ENCODE peak calls at places on chromosomes 2 and 18, in ten cellular contexts. G is CD4-positive, alpha-beta memory T cell; H is kidney tubule cell; J is ovary; Z is sciatic nerve; L is hypothalamus; U is BJ; A is T-helper 2 cell; C is posterior cingulate gyrus; F is NCI-H774. D is an unnamed sample.
A peak's percentile ranks its signal among the peaks of the same experiment; 100 is the strongest.

GRCh38 chr18:74367905-74368304 is 52.3 kb downstream of the C18orf63 start:
- DNase-seq in H (no peak), L (no peak), Z (no peak), U (no peak), F (no peak), C (no peak), A (no peak), G (no peak), J (no peak), D (no peak)

GRCh38 chr18:55268146-55268545 is 308.9 kb upstream of the CCDC68 start:
- DNase-seq in C (no peak), J (no peak), U (no peak), A (peak; percentile 41), Z (no peak), H (peak; percentile 66), F (no peak), G (no peak), L (no peak), D (no peak)

GRCh38 chr2:160871096-160871495 is 289.1 kb upstream of the TANK start:
- DNase-seq in A (no peak), J (no peak), H (no peak), F (no peak), G (no peak), C (no peak), L (no peak), Z (no peak), U (no peak), D (no peak)

GRCh38 chr18:8847066-8847755 is 141.9 kb downstream of the MTCL1 start:
- DNase-seq in Z (no peak), H (peak; percentile 32), A (no peak), L (no peak), G (no peak), U (no peak), J (no peak), F (no peak), C (no peak), D (peak; percentile 78)

GRCh38 chr2:143909577-143909976 is 610.3 kb downstream of the ZEB2 start:
- DNase-seq in L (no peak), J (no peak), H (no peak), C (no peak), G (no peak), Z (no peak), F (no peak), A (no peak), U (peak; percentile 4), D (no peak)

GRCh38 chr2:53104263-53104662 is 663.3 kb upstream of the CHAC2 start:
- DNase-seq in H (peak; percentile 88), F (no peak), C (no peak), A (no peak), J (no peak), Z (no peak), L (no peak), U (no peak), G (no peak), D (no peak)

GRCh38 chr2:232772540-232772939 is 3.8 kb downstream of the KCNJ13 start:
- DNase-seq in L (no peak), C (no peak), H (peak; percentile 20), J (no peak), G (no peak), U (no peak), A (peak; percentile 89), F (no peak), Z (no peak), D (no peak)

GRCh38 chr18:37380546-37381110 is 185.0 kb downstream of the CELF4 start:
- DNase-seq in C (no peak), J (no peak), L (no peak), A (no peak), F (no peak), Z (no peak), U (no peak), H (no peak), G (no peak), D (no peak)

GRCh38 chr18:61581578-61582204 is 248.5 kb downstream of the CDH20 start:
- DNase-seq in L (peak; percentile 39), J (peak; percentile 86), Z (peak; percentile 88), U (no peak), H (peak; percentile 69), A (peak; percentile 35), C (peak; percentile 78), G (peak; percentile 47), F (peak; percentile 69), D (peak; percentile 91)

GRCh38 chr2:113158884-113159553 is 14.8 kb upstream of the PSD4 start:
- DNase-seq in J (no peak), A (no peak), H (no peak), Z (no peak), F (no peak), C (no peak), U (peak; percentile 11), G (no peak), L (no peak), D (no peak)

GRCh38 chr18:46916551-46917107 is 678 bp downstream of the PIAS2 start:
- DNase-seq in H (peak; percentile 41), U (no peak), A (peak; percentile 67), F (no peak), L (no peak), C (no peak), G (peak; percentile 41), J (no peak), Z (no peak), D (no peak)

GRCh38 chr2:159617651-159618050 is 1.3 kb upstream of the BAZ2B start:
- DNase-seq in Z (no peak), U (no peak), J (no peak), H (no peak), F (peak; percentile 22), C (no peak), L (no peak), G (no peak), A (no peak), D (no peak)

D was measured in AG20443.